ENCODE peak calls at places on chromosome X, in eight cellular contexts. C is Panc1; U is endothelial cell of umbilical vein; D is naive thymus-derived CD4-positive, alpha-beta T cell; Y is GM12865; G is cardiac muscle cell; J is AG09309; R is adipocyte. H is an unnamed sample.

GRCh38 chrX:77087529-77088169 is 359.5 kb upstream of the FGF16 start:
- DNase-seq in U (peak), G (no peak), R (no peak), D (no peak), C (no peak), Y (no peak), J (no peak), H (no peak)

GRCh38 chrX:56728321-56728720 is 722 bp upstream of the NBDY start:
- DNase-seq in U (no peak), Y (peak), C (no peak), J (no peak), R (peak), D (no peak), G (peak), H (no peak)

GRCh38 chrX:43557792-43558191 is 98.3 kb upstream of the MAOA start:
- DNase-seq in U (peak), Y (peak), D (peak), J (peak), G (peak), R (peak), C (peak), H (peak)

GRCh38 chrX:110213183-110213582 is 104.7 kb downstream of the AMMECR1 start:
- DNase-seq in G (no peak), R (no peak), U (no peak), C (no peak), D (no peak), Y (no peak), J (no peak), H (no peak)

GRCh38 chrX:7191681-7192110 is 43.7 kb upstream of the PUDP start:
- DNase-seq in R (no peak), J (no peak), U (no peak), Y (peak), C (no peak), D (no peak), G (peak), H (peak)

GRCh38 chrX:99095965-99096364 is 1314.1 kb downstream of the PCDH19 start:
- DNase-seq in R (no peak), Y (no peak), D (no peak), C (no peak), U (no peak), J (no peak), G (no peak), H (no peak)

GRCh38 chrX:123924181-123924580 is 37.3 kb upstream of the STAG2 start:
- DNase-seq in U (no peak), Y (no peak), R (no peak), G (no peak), C (no peak), D (no peak), J (no peak), H (no peak)

GRCh38 chrX:112636288-112636687 is 43.5 kb downstream of the LHFPL1 start:
- DNase-seq in J (no peak), R (peak), C (no peak), D (no peak), U (no peak), G (no peak), Y (no peak), H (no peak)

GRCh38 chrX:29911673-29912072 is 303.7 kb upstream of the MAGEB2 start:
- DNase-seq in U (no peak), C (no peak), R (peak), D (no peak), J (no peak), G (no peak), Y (peak), H (no peak)

GRCh38 chrX:135408794-135409193 is 12.9 kb upstream of the SMIM10L2A start:
- DNase-seq in J (no peak), D (no peak), G (no peak), Y (no peak), R (no peak), U (no peak), C (no peak), H (no peak)

GRCh38 chrX:81202413-81202794 is 502 bp downstream of the SH3BGRL start:
- DNase-seq in U (peak), D (no peak), Y (peak), J (no peak), C (no peak), G (no peak), R (peak), H (no peak)

GRCh38 chrX:105136786-105137185 is 83.7 kb downstream of the TEX13A start:
- DNase-seq in J (no peak), U (peak), R (peak), Y (no peak), C (no peak), G (no peak), D (no peak), H (no peak)

GRCh38 chrX:38462257-38462656 is 99.1 kb upstream of the TSPAN7 start:
- DNase-seq in Y (no peak), C (no peak), D (no peak), U (no peak), J (no peak), R (no peak), G (no peak), H (no peak)

GRCh38 chrX:100512471-100512870 is 72.3 kb upstream of the TNMD start:
- DNase-seq in D (no peak), C (peak), R (peak), U (peak), J (no peak), Y (peak), G (peak), H (no peak)

GRCh38 chrX:5595570-5595969 is 633.1 kb downstream of the NLGN4X start:
- DNase-seq in R (no peak), J (no peak), Y (no peak), D (no peak), U (no peak), G (no peak), C (no peak), H (no peak)

GRCh38 chrX:30196322-30196721 is 19.0 kb upstream of the MAGEB2 start:
- DNase-seq in U (peak), C (no peak), D (no peak), Y (peak), G (peak), J (no peak), R (peak), H (no peak)

GRCh38 chrX:154372612-154373022 is 1.8 kb downstream of the FLNA start:
- DNase-seq in Y (peak), G (peak), D (no peak), J (no peak), C (no peak), R (peak), U (no peak), H (no peak)

GRCh38 chrX:45524296-45524695 is 323.6 kb upstream of the DIPK2B start:
- DNase-seq in D (no peak), C (no peak), R (no peak), G (no peak), J (no peak), Y (no peak), U (peak), H (no peak)

GRCh38 chrX:41909068-41909467 is 14.3 kb downstream of the CASK start:
- DNase-seq in J (no peak), Y (peak), C (no peak), D (no peak), U (no peak), G (no peak), R (no peak), H (no peak)

GRCh38 chrX:11346283-11346682 is 53.1 kb downstream of the AMELX start:
- DNase-seq in D (no peak), J (no peak), Y (no peak), R (no peak), C (no peak), U (no peak), G (no peak), H (no peak)

GRCh38 chrX:25869761-25870160 is 268.4 kb upstream of the MAGEB18 start:
- DNase-seq in U (peak), R (no peak), C (no peak), J (no peak), Y (no peak), D (no peak), G (no peak), H (no peak)

GRCh38 chrX:42825201-42825600 is 47.2 kb upstream of the PPP1R2C start:
- DNase-seq in D (no peak), Y (no peak), G (no peak), U (no peak), R (no peak), J (no peak), C (no peak), H (no peak)

GRCh38 chrX:136146614-136147319 is 566 bp upstream of the FHL1 start:
- DNase-seq in Y (no peak), U (peak), G (peak), R (peak), J (no peak), D (peak), C (no peak), H (peak)

GRCh38 chrX:13646154-13646549 is 6.8 kb upstream of the TCEANC start:
- DNase-seq in U (peak), G (peak), Y (peak), J (no peak), R (peak), D (no peak), C (no peak), H (peak)

GRCh38 chrX:125205084-125205917 is 114.4 kb upstream of the TEX13C start:
- DNase-seq in J (no peak), C (no peak), R (no peak), D (no peak), G (peak), Y (peak), U (no peak), H (no peak)

GRCh38 chrX:14356401-14356800 is 172.9 kb upstream of the GLRA2 start:
- DNase-seq in J (peak), Y (no peak), R (peak), C (no peak), U (no peak), D (no peak), G (no peak), H (no peak)

GRCh38 chrX:153762636-153763173 is 1.3 kb upstream of the PLXNB3 start:
- DNase-seq in Y (no peak), R (no peak), C (no peak), G (no peak), U (no peak), D (no peak), J (no peak), H (peak)

GRCh38 chrX:107626916-107627315 is 1.4 kb upstream of the PRPS1 start:
- DNase-seq in G (no peak), R (no peak), D (no peak), C (no peak), J (no peak), Y (no peak), U (no peak), H (no peak)

GRCh38 chrX:92213781-92214180 is 434.6 kb downstream of the PCDH11X start:
- DNase-seq in G (no peak), U (no peak), C (no peak), R (no peak), D (no peak), Y (no peak), J (no peak), H (no peak)

GRCh38 chrX:38804481-38805293 is 3.4 kb downstream of the MID1IP1 start:
- DNase-seq in D (peak), Y (peak), U (peak), C (no peak), R (peak), G (peak), J (no peak), H (peak)

GRCh38 chrX:97211070-97211469 is 327.4 kb downstream of the RPA4 start:
- DNase-seq in J (no peak), C (no peak), U (no peak), G (no peak), D (no peak), Y (no peak), R (no peak), H (no peak)

GRCh38 chrX:55794420-55794819 is 76.9 kb downstream of the RRAGB start:
- DNase-seq in D (no peak), U (no peak), C (no peak), J (no peak), Y (peak), R (no peak), G (no peak), H (no peak)

DNA sequence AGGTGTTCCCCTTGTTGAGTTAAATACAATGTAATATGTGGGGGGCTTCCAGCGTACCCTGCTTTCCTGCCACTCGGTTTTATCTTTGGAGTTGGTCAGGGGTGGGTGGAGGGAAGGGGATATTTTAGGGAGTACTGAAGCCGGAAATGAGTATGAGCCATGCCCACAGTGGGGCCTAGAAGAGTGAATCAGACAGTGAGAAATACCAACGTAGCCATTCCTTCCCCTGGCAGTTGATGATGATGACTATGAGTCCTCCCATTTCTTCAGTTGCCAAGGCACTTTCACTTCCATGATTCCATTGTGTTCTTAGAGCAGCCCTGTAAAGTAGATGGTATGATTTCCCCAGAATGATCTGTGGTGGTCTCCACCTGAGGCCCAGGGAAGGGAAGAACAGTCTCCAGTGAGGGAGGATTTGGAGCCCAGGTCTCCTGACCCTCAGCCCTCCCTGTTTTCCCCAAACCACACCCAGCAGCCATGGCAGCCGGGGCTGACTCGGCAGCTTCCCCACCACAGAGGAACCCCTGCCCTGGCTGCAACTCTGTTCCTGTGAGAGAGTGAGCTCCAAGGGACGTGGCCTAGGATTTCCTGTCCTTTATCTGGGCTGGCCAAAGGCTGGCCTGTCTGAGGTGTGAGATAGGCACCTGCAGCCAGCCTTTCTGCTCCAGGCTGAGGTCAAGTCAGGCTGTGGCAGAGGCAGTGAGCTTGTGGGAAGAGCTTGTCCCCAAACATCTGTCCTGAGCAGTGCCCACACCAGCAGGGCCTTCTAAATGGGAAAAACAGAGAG is 52.7 kb downstream of the STARD8 start:
- DNase-seq in Y (no peak), R (no peak), U (peak), C (no peak), G (no peak), D (no peak), J (peak), H (no peak)
- H3K4me3 ChIP-seq in Y (no peak), R (no peak), U (no peak), C (no peak), G (no peak), D (no peak), J (no peak), H (no peak)

GRCh38 chrX:115946059-115946458 is 224.5 kb upstream of the AGTR2 start:
- DNase-seq in D (no peak), R (no peak), U (no peak), J (no peak), Y (no peak), G (no peak), C (no peak), H (no peak)

GRCh38 chrX:115952417-115953092 is 218.0 kb upstream of the AGTR2 start:
- DNase-seq in C (no peak), R (no peak), U (no peak), D (no peak), G (no peak), J (no peak), Y (no peak), H (peak)

GRCh38 chrX:115949900-115950822 is 220.4 kb upstream of the AGTR2 start:
- DNase-seq in D (no peak), R (no peak), U (no peak), J (no peak), Y (no peak), C (no peak), G (no peak), H (peak)

GRCh38 chrX:115948018-115948923 is 222.3 kb upstream of the AGTR2 start:
- DNase-seq in D (no peak), U (no peak), C (no peak), Y (no peak), R (no peak), J (no peak), G (no peak), H (peak)
- H3K4me3 ChIP-seq in D (no peak), U (no peak), C (no peak), Y (no peak), R (no peak), J (no peak), G (no peak), H (peak)

DNA sequence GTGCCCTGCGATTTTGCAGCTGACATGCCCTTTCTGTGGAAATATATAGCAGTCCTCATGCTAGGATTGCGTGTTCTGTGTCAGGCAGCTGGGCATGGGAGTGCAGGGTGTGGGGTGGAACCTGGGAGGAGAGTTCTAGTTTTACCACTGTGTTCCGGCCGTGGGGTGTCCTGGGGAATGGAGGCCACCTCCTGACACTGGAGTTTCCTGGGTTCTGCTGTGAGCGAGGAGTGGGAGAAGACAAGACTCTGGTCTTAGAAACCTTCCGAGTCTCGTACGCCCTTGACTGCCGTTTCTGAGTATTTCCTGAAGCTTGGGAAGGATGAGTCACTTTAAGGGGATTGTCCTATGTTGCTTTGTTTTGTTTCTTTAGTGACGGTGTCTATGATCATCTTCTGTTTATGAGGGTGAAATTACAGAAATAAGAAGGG is 19.0 kb downstream of the CD99 start:
- DNase-seq in D (no peak), R (peak), C (peak), Y (no peak), U (peak), G (no peak), J (no peak), H (no peak)
- H3K4me3 ChIP-seq in D (peak), R (peak), C (no peak), Y (peak), U (no peak), G (no peak), J (peak), H (no peak)

GRCh38 chrX:39936886-39937770 is 160.6 kb downstream of the BCOR start:
- DNase-seq in G (no peak), J (no peak), C (no peak), R (no peak), Y (peak), U (no peak), D (no peak), H (peak)
- H3K4me3 ChIP-seq in G (no peak), J (no peak), C (no peak), R (no peak), Y (peak), U (no peak), D (peak), H (no peak)

GRCh38 chrX:21975827-21976226 is 35.3 kb downstream of the SMS start:
- DNase-seq in D (no peak), Y (no peak), U (peak), C (no peak), G (no peak), J (peak), R (peak), H (no peak)
- H3K4me3 ChIP-seq in D (no peak), Y (no peak), U (no peak), C (no peak), G (no peak), J (no peak), R (no peak), H (no peak)

GRCh38 chrX:10157032-10157341 is 212 bp downstream of the CLCN4 start:
- DNase-seq in C (no peak), G (no peak), J (no peak), Y (no peak), D (no peak), R (no peak), U (no peak), H (no peak)

GRCh38 chrX:10155137-10155536 is 1.6 kb upstream of the CLCN4 start:
- DNase-seq in G (no peak), C (no peak), J (no peak), R (no peak), Y (no peak), D (no peak), U (no peak), H (no peak)

GRCh38 chrX:10158279-10158939 is 1.6 kb downstream of the CLCN4 start:
- DNase-seq in D (no peak), C (no peak), R (no peak), J (no peak), U (peak), Y (no peak), G (peak), H (peak)

GRCh38 chrX:10157545-10157944 is 770 bp downstream of the CLCN4 start:
- DNase-seq in J (no peak), R (peak), C (no peak), G (no peak), D (no peak), U (peak), Y (no peak), H (no peak)

GRCh38 chrX:10156199-10157031 is at the start of gene CLCN4:
- DNase-seq in D (no peak), C (no peak), G (peak), R (peak), U (peak), J (no peak), Y (peak), H (peak)
- H3K4me3 ChIP-seq in D (no peak), C (peak), G (peak), R (peak), U (peak), J (peak), Y (no peak), H (peak)

GRCh38 chrX:19791562-19791961 is 95.8 kb downstream of the SH3KBP1 start:
- DNase-seq in Y (peak), U (no peak), D (no peak), J (peak), G (no peak), C (no peak), R (peak), H (no peak)

GRCh38 chrX:19789376-19789775 is 98.0 kb downstream of the SH3KBP1 start:
- DNase-seq in J (no peak), G (no peak), U (no peak), C (no peak), D (no peak), Y (no peak), R (no peak), H (peak)

GRCh38 chrX:19790829-19791228 is 96.6 kb downstream of the SH3KBP1 start:
- DNase-seq in U (no peak), J (no peak), Y (peak), G (no peak), C (no peak), R (no peak), D (no peak), H (no peak)

GRCh38 chrX:19787305-19787704 is 100.1 kb downstream of the SH3KBP1 start:
- DNase-seq in D (no peak), Y (no peak), C (no peak), U (no peak), R (no peak), J (no peak), G (no peak), H (no peak)

GRCh38 chrX:19789782-19790181 is 97.6 kb downstream of the SH3KBP1 start:
- DNase-seq in Y (no peak), D (no peak), G (no peak), U (no peak), R (no peak), J (no peak), C (no peak), H (no peak)
- H3K4me3 ChIP-seq in Y (no peak), D (no peak), G (no peak), U (no peak), R (no peak), J (no peak), C (no peak), H (no peak)

DNA sequence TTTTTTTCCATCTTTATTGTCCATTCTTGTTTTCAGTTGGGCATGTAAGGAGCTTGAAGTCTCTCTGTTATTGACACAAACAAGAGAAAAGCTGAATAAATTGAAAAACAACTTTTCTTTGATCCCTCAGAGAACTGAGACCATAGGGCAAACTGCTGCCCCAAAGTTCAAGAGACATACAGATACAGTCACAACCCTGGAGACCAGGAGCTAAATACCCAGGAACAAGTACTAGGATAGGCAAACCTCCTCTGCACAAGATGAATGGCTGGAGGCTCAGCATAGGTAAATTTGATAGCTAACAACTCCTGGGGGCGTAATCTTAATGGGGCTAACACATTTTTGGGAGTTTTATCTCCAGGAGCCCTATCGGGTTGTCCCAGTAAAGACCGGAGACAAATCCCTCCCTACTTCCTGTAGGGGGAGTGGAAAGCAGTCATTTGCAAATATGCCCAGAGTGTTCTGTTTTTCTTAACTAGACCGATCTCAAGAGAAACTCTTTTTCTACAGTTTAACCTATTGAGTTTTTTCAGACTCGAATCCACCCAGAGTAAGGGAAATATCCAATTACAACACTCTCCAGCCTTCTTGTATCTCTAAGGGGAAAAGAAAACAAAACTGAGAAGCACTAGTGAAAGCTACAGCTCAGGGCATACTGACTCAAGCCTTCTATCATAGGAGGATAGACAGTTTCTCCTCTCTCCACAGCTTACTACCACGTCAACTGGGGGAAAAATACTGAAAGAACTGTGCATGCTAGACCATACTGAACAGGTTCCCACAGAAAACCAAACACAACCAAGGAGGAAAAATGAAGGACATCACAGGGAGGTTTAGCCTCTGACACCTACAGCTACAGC is 23.1 kb downstream of the MAGEA8 start:
- DNase-seq in G (no peak), C (no peak), D (no peak), U (peak), R (peak), Y (peak), J (no peak), H (no peak)
- H3K4me3 ChIP-seq in G (no peak), C (no peak), D (no peak), U (no peak), R (peak), Y (no peak), J (no peak), H (no peak)